ENCODE peak calls at places on chromosomes 13 and 19, in seven cellular contexts. K is IMR-90, Z is astrocyte, B is PC-3, U is neural progenitor cell, L is fibroblast of lung, E is PC-9. H is an unnamed sample.

GRCh38 chr13:57627663-57628062 is 3.9 kb upstream of the PCDH17 start:
- DNase-seq in K (peak; percentile 2), Z (peak; percentile 12), B (peak; percentile 41), U (peak; percentile 26), L (peak; percentile 59), E (no peak), H (no peak)

GRCh38 chr19:31439270-31439573 is 90.0 kb upstream of the TSHZ3 start:
- DNase-seq in K (no peak), Z (no peak), B (no peak), U (no peak), L (no peak), E (no peak), H (no peak)

GRCh38 chr19:17487240-17488121 is 17.2 kb downstream of the SLC27A1 start:
- DNase-seq in K (no peak), Z (no peak), B (no peak), U (no peak), L (no peak), E (no peak), H (no peak)

GRCh38 chr13:21218351-21219043 is 42.0 kb downstream of the MRPL57 start:
- DNase-seq in K (no peak), Z (no peak), B (peak; percentile 11), U (no peak), L (no peak), E (no peak), H (no peak)

GRCh38 chr13:38264363-38265134 is 85.1 kb upstream of the UFM1 start:
- DNase-seq in K (no peak), Z (no peak), B (no peak), U (no peak), L (no peak), E (no peak), H (no peak)

GRCh38 chr19:34273121-34273845 is 18.9 kb downstream of the GARRE1 start:
- DNase-seq in K (no peak), Z (no peak), B (no peak), U (no peak), L (no peak), E (no peak), H (no peak)

GRCh38 chr19:57269515-57270250 is 10.6 kb upstream of the ZNF460 start:
- DNase-seq in K (peak; percentile 96), Z (peak; percentile 96), B (peak; percentile 95), U (no peak), L (peak; percentile 75), E (peak; percentile 77), H (peak; percentile 74)

GRCh38 chr13:95874286-95874685 is 178.9 kb downstream of the UGGT2 start:
- DNase-seq in K (peak; percentile 0), Z (peak; percentile 26), B (no peak), U (no peak), L (no peak), E (no peak), H (peak; percentile 40)

GRCh38 chr13:112709825-112710783 is 20.3 kb downstream of the ATP11A start:
- DNase-seq in K (peak; percentile 48), Z (no peak), B (no peak), U (no peak), L (no peak), E (no peak), H (no peak)

GRCh38 chr19:51944798-51945552 is 17.7 kb downstream of the ZNF613 start:
- DNase-seq in K (no peak), Z (peak; percentile 3), B (no peak), U (no peak), L (peak; percentile 15), E (no peak), H (no peak)

GRCh38 chr19:56113071-56113632 is 7.9 kb downstream of the ZNF787 start:
- DNase-seq in K (no peak), Z (no peak), B (no peak), U (no peak), L (no peak), E (no peak), H (no peak)

GRCh38 chr13:20943519-20944012 is 41.0 kb upstream of the XPO4 start:
- DNase-seq in K (peak; percentile 97), Z (peak; percentile 89), B (peak; percentile 98), U (peak; percentile 79), L (peak; percentile 98), E (peak; percentile 93), H (peak; percentile 85)

DNA sequence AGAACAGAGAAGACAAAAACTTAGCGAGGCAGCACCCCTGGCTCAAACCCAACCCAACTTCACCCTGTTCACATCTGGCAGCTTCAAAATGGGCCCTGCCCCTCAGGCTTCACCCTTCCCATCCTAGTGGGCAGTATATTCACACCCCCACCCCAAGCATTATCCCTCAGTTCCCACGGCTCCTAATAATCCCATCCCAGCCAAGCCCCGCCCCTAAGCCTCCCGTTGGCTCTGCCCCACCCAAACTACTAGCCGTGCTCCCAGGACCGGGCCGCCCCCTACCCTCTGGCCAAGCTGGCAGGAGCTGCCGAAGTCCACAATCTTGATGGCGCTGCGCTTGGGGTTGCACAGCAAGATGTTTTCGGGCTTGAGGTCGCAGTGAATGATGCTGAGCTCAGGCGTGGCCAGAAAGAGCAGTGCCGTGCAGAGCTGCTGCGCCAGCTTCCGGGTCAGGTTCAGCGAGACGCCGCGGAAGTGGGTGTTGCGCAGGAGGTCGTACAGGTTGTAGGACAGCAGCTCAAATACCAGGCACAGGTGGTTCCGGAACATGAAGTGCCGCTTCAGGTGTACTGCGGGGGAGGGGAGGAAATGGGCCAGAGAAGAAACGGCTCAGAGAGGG is 5.8 kb downstream of the DYRK1B start:
- DNase-seq in K (no peak), Z (no peak), B (no peak), U (no peak), L (no peak), E (no peak), H (no peak)
- H3K4me2 ChIP-seq in K (no peak overlapping the region), Z (no peak overlapping the region), B (no peak overlapping the region), U (no peak overlapping the region), L (no peak overlapping the region), E (no peak overlapping the region), H (no peak overlapping the region)

GRCh38 chr19:45271709-45272108 is 20.6 kb downstream of the MARK4 start:
- DNase-seq in K (no peak), Z (no peak), B (no peak), U (no peak), L (no peak), E (no peak), H (no peak)

GRCh38 chr19:45276284-45276687 is 25.2 kb downstream of the MARK4 start:
- DNase-seq in K (peak; percentile 29), Z (no peak), B (no peak), U (no peak), L (peak; percentile 24), E (no peak), H (no peak)

GRCh38 chr19:45275370-45275971 is 24.4 kb downstream of the MARK4 start:
- DNase-seq in K (peak; percentile 46), Z (no peak), B (no peak), U (no peak), L (peak; percentile 41), E (no peak), H (no peak)

GRCh38 chr19:45271098-45271497 is 20.0 kb downstream of the MARK4 start:
- DNase-seq in K (no peak), Z (no peak), B (no peak), U (no peak), L (no peak), E (no peak), H (no peak)

DNA sequence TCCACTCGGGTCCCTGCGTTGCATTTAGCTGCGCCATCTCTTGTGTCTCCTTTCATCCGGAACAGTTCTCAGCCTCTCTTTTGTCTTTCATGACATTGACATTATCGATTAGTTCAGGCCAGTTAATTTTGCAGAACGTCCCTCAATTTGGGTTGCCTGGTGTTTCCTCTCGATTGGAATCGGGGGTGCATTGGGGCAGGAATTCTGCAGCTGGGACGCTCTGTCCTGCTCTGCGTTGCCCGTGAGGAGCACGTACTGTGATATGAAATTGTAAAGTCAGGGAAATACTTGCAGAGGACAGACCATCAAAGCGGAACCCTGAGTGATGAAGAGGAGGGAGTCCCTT is 22.4 kb downstream of the MARK4 start:
- DNase-seq in K (no peak), Z (no peak), B (no peak), U (no peak), L (no peak), E (no peak), H (no peak)
- TF ChIP-seq CTCF in K (no peak), Z (no peak), B (no peak), U (no peak), L (no peak), E (no peak), H (no peak)

GRCh38 chr13:97751477-97751876 is 202.0 kb upstream of the IPO5 start:
- DNase-seq in K (no peak), Z (no peak), B (no peak), U (no peak), L (no peak), E (no peak), H (no peak)

GRCh38 chr13:97757807-97758206 is 195.7 kb upstream of the IPO5 start:
- DNase-seq in K (no peak), Z (no peak), B (no peak), U (no peak), L (peak; percentile 17), E (no peak), H (no peak)

GRCh38 chr13:97753269-97753668 is 200.2 kb upstream of the IPO5 start:
- DNase-seq in K (no peak), Z (no peak), B (no peak), U (no peak), L (no peak), E (no peak), H (no peak)

GRCh38 chr13:97758317-97758716 is 195.2 kb upstream of the IPO5 start:
- DNase-seq in K (no peak), Z (no peak), B (no peak), U (no peak), L (peak; percentile 10), E (no peak), H (no peak)

DNA sequence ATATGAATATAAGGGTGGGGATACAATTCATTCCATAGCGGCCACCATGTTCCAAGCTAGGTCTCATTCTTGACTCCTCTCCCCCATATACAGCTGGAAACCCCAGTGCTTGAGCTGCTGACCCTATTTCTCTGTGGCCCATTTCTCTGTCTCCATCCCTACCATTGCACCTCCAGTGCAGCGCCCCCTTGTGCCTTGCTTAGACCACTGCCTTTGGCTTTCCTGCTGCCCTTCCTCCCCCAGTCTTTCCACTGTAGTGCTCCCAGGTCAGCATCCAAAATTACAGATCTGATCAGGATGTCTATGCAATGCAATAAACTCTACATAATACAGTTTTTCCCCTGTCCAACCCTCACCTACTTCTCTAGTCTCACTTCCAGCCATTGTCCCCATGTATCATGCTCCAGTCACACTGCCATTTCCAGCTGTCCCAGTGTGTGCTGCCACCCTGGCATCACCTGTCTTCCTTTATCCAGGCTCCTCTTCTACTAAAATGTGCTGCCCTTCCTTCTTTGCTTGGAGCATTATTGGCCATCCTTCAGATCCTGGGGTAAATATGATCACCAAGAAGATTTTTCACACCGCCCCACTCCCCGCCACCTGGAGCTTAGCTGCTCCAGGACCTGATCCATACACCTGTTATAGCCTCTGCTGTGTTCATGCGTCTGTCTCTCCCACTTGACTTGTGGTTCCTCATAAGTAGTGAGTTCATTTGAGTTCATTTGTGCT is 199.4 kb upstream of the IPO5 start:
- DNase-seq in K (no peak), Z (no peak), B (no peak), U (peak; percentile 31), L (no peak), E (no peak), H (no peak)
- H3K4me1 ChIP-seq in K (no peaks in the 10 kb centered on the region), Z (no peaks in the 10 kb centered on the region), B (no peaks in the 10 kb centered on the region), U (peaks cover 5% of the 10 kb centered on the region), L (no peaks in the 10 kb centered on the region), E (no peaks in the 10 kb centered on the region), H (no peaks in the 10 kb centered on the region)

DNA sequence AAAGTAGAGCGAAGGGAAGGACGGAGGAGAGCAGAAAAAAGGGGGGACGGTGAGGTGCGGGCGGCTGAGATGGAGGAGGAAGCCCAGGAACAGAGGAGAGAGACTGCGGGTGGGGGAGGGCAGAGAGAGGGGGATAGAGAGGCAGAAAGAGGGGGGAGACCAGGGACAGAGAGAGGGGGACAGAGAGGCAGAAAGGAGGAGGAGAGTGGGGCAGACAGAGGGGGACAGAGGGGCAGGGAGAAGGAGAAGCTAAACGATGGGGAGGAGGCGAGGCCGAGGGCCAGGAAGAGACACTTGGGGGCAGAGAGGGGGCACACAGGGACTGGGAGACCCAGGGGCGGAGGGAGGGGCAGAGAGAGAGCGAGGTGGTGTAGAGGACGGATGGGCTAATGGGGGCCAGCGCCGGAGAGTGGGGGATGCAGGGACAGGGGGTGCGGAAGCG is 711 bp downstream of the MEIS3 start:
- DNase-seq in K (no peak), Z (no peak), B (no peak), U (no peak), L (no peak), E (no peak), H (no peak)
- H3K4me2 ChIP-seq in K (peak overlapping the region; percentile 90), Z (peak overlapping the region; percentile 82), B (no peak overlapping the region), U (peak overlapping the region; percentile 96), L (peak overlapping the region; percentile 87), E (no peak overlapping the region), H (peak overlapping the region; percentile 47)